ENCODE peak calls at places on chromosomes 11 and 22, in four cellular contexts. M, N, C and Z are unnamed samples.

GRCh38 chr22:46021577-46021976 is 44.6 kb upstream of the WNT7B start:
- DNase-seq in M (no peak), N (no peak), C (peak; percentile 20), Z (no peak)

GRCh38 chr11:10934293-10934850 is 76.5 kb upstream of the ZBED5 start:
- DNase-seq in M (no peak), N (no peak), C (no peak), Z (no peak)

GRCh38 chr11:17574141-17574798 is 27.2 kb downstream of the OTOG start:
- DNase-seq in M (no peak), N (no peak), C (no peak), Z (peak; percentile 35)

GRCh38 chr22:41447435-41448188 is 1.0 kb upstream of the TOB2 start:
- DNase-seq in M (peak; percentile 72), N (peak; percentile 78), C (peak; percentile 85), Z (peak; percentile 67)

GRCh38 chr11:69102732-69103615 is 52.8 kb upstream of the SMIM38 start:
- DNase-seq in M (peak; percentile 28), N (no peak), C (no peak), Z (no peak)

GRCh38 chr11:65585396-65586246 is 9.8 kb downstream of the EHBP1L1 start:
- DNase-seq in M (peak; percentile 46), N (no peak), C (no peak), Z (no peak)

GRCh38 chr22:25754527-25755202 is 12.7 kb downstream of the MYO18B start:
- DNase-seq in M (no peak), N (peak; percentile 88), C (no peak), Z (peak; percentile 96)

GRCh38 chr22:38317995-38318715 is 922 bp upstream of the CSNK1E start:
- DNase-seq in M (no peak), N (peak; percentile 74), C (no peak), Z (peak; percentile 93)

GRCh38 chr11:34155057-34155758 is 49.8 kb downstream of the NAT10 start:
- DNase-seq in M (no peak), N (no peak), C (no peak), Z (no peak)

GRCh38 chr11:112694813-112695212 is 266.4 kb upstream of the NCAM1 start:
- DNase-seq in M (peak; percentile 36), N (no peak), C (no peak), Z (no peak)

GRCh38 chr22:36540867-36541642 is 12.1 kb upstream of the EIF3D start:
- DNase-seq in M (peak; percentile 55), N (no peak), C (peak; percentile 11), Z (no peak)

GRCh38 chr11:121513807-121514206 is 61.0 kb upstream of the SORL1-AS1 start:
- DNase-seq in M (no peak), N (no peak), C (no peak), Z (no peak)

GRCh38 chr11:65083134-65083833 is 556 bp downstream of the CDCA5 start:
- DNase-seq in M (peak; percentile 17), N (no peak), C (no peak), Z (no peak)

GRCh38 chr22:43000441-43001175 is 14.3 kb downstream of the PACSIN2 start:
- DNase-seq in M (no peak), N (no peak), C (no peak), Z (no peak)

GRCh38 chr11:58004664-58005063 is 19.0 kb upstream of the OR9Q1 start:
- DNase-seq in M (no peak), N (no peak), C (no peak), Z (no peak)

GRCh38 chr11:118938491-118939411 is 13.0 kb upstream of the BCL9L start:
- DNase-seq in M (no peak), N (no peak), C (no peak), Z (no peak)

GRCh38 chr22:49396817-49397216 is 430.9 kb downstream of the BRD1 start:
- DNase-seq in M (no peak), N (no peak), C (no peak), Z (no peak)

GRCh38 chr11:3200388-3201111 is 18.1 kb downstream of the MRGPRG start:
- DNase-seq in M (no peak), N (no peak), C (peak; percentile 27), Z (no peak)

GRCh38 chr11:15816270-15816871 is 540.0 kb downstream of the SOX6 start:
- DNase-seq in M (no peak), N (no peak), C (no peak), Z (no peak)

GRCh38 chr11:62392944-62393628 is 25.7 kb upstream of the SCGB1A1 start:
- DNase-seq in M (no peak), N (no peak), C (no peak), Z (no peak)

GRCh38 chr22:41074941-41075710 is 17.3 kb upstream of the EP300 start:
- DNase-seq in M (no peak), N (no peak), C (no peak), Z (no peak)

DNA sequence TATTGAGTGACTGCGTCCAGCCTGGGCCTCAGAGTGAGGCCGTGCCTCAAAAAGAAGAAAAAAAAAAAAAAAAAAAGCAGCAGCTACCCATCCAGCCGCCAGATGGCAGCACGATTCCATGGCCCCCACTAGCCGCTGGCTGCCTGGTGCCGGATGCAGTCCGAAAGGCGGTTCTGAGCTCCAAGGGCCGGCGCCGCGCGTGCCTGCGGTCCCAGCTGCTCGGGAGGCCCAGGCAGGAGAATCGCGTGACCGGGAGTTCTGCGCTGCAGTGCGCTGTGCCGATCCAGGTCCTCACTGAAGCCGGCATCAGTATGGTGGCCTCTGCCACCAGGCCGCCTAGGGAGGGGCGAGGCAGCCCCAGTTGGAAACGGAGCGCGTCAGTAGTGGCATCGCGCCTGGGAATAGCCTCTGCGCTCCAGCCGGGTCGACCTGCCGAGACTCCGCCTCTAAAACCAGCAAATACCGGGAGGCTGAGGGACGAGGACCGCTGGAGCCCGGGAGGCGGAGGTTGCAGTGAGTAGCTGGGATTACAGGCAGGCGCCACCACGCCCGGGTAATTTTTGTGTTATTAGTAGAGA is 19.3 kb downstream of the SCARF2 start:
- DNase-seq in M (peak; percentile 90), N (peak; percentile 86), C (peak; percentile 85), Z (peak; percentile 82)
- H3K27ac ChIP-seq in M (no peak overlapping the region), N (no peak overlapping the region), C (no peak overlapping the region), Z (no peak overlapping the region)

GRCh38 chr11:133918606-133919260 is 38.0 kb downstream of the IGSF9B start:
- DNase-seq in M (peak; percentile 79), N (no peak), C (no peak), Z (no peak)
- H3K36me3 ChIP-seq in M (no peaks in the 10 kb centered on the region), N (peaks cover 8% of the 10 kb centered on the region), C (no peaks in the 10 kb centered on the region), Z (no peaks in the 10 kb centered on the region)

DNA sequence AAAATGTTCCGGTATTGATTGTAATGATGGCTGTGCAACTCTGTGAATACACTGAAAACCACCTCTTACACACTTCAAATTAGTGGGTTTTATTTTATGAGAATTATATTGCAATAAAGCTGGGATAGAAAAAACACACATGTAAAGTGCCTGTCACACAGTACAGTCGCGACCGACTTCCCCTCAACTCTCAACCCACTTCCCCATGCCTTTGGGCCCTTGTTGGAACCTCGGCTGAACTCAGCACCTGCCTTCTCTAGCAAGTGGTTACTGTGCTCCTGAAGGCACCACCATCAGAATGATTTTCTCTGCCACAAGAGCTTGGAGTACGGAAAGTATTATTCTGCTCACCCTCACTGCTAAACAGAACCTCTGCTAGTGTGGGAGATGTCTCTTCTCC is 13.5 kb downstream of the KCNJ1 start:
- DNase-seq in M (no peak), N (no peak), C (no peak), Z (no peak)
- H3K27ac ChIP-seq in M (no peak overlapping the region), N (no peak overlapping the region), C (no peak overlapping the region), Z (no peak overlapping the region)

DNA sequence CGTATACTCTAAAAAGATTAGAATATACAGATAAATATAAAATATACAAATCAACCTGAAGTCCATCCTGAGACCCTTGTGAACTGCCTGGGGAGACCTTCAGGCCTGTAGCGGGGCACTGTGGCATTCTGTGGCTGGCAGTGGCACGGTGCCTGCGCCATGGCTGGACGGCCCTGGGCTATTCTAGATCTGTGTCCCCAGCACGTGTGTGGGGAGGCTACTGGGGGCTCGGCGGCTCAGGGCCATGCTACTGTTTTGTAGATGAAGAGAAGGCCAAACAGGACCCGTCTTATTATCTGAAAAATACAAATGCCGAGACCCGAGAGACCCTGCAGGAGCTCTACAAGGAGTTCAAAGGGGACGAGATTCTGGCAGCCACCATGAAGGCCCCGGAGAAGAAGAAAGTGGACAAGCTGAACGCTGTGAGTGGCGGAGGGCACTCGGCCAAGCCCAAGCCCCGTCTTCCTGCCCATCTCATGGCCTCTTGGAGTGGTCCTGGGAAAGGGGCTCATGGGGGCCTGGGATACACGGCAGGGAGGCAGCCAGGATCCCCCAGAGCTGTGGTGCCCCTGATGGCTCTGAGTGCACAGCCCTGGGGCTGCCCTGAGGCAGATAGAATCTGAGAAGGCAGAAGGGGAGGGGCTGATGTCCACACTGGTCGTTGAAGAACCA is 18.8 kb downstream of the PPIL2 start:
- DNase-seq in M (no peak), N (no peak), C (peak; percentile 22), Z (no peak)
- H3K36me3 ChIP-seq in M (peaks cover 4% of the 10 kb centered on the region), N (peaks cover 90% of the 10 kb centered on the region), C (peaks cover 21% of the 10 kb centered on the region), Z (peaks cover 61% of the 10 kb centered on the region)

DNA sequence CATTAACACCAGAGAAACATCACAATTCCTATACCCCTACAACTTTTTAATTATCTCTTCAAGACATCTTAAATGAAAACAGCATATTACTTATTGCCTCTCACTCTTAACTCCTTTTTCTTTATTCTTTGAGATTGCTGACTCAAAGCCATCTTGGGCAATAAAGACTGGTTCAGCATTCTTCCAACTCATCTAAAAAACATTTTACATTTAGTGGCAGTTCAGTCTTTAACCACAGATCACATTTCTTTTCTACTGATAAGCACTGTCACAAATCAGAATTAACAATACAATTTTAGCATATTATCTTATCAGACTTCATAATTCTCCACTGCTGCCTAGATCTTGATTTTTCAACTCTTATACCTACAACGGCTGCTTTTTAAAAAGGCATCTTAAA is 34.0 kb downstream of the SIK3 start:
- DNase-seq in M (no peak), N (no peak), C (no peak), Z (no peak)
- H3K27ac ChIP-seq in M (no peak overlapping the region), N (no peak overlapping the region), C (no peak overlapping the region), Z (no peak overlapping the region)

GRCh38 chr11:108147150-108147549 is 25.8 kb downstream of the ACAT1 start:
- DNase-seq in M (no peak), N (no peak), C (no peak), Z (no peak)

GRCh38 chr11:108142304-108142703 is 20.9 kb downstream of the ACAT1 start:
- DNase-seq in M (no peak), N (no peak), C (no peak), Z (no peak)

GRCh38 chr11:108148549-108148948 is 27.2 kb downstream of the ACAT1 start:
- DNase-seq in M (no peak), N (no peak), C (no peak), Z (no peak)

GRCh38 chr11:108144615-108145014 is 23.2 kb downstream of the ACAT1 start:
- DNase-seq in M (no peak), N (no peak), C (no peak), Z (no peak)
- H3K36me3 ChIP-seq in M (peaks cover 28% of the 10 kb centered on the region), N (peaks cover 100% of the 10 kb centered on the region), C (peaks cover 84% of the 10 kb centered on the region), Z (peaks cover 18% of the 10 kb centered on the region)

DNA sequence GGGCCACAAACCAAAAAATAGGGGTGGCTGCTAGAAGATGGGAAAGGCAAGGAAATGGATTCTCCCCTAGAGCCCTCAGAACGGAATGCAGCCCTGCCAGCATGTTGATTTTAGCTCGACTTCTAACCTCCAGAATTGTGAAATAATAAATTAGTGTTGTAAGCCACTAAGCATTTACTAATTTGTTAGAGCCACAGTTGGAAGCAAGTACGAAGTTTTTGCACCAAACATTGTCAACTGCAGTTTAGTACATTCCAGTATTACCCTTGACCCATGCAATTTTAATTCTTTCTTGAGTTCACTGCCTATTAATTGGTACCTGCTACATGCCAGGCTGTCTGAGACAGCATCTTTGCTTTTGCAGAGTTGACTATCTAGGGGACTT is 32.2 kb downstream of the PARVA start:
- DNase-seq in M (no peak), N (no peak), C (no peak), Z (no peak)
- H3K27ac ChIP-seq in M (no peak overlapping the region), N (no peak overlapping the region), C (no peak overlapping the region), Z (no peak overlapping the region)